ENCODE peak calls at places on chromosome 7, in eight cellular contexts. Q is tibial artery, I is AG10803, X is GM12878, S is endodermal cell, N is heart right ventricle, O is fibroblast of mammary gland, G is astrocyte of the cerebellum. R is an unnamed sample.

GRCh38 chr7:18626717-18627116 is 131.2 kb downstream of the HDAC9 start:
- DNase-seq in Q (no peak), I (no peak), X (no peak), S (no peak), N (no peak), O (no peak), G (no peak), R (no peak)

GRCh38 chr7:32059289-32060045 is 10.7 kb downstream of the PDE1C start:
- DNase-seq in Q (no peak), I (peak), X (no peak), S (peak), N (no peak), O (peak), G (no peak), R (no peak)

GRCh38 chr7:151489498-151489897 is 30.2 kb downstream of the RHEB start:
- DNase-seq in Q (no peak), I (no peak), X (no peak), S (no peak), N (no peak), O (no peak), G (no peak), R (no peak)

GRCh38 chr7:39510738-39511372 is 55.3 kb upstream of the YAE1 start:
- DNase-seq in Q (no peak), I (no peak), X (no peak), S (no peak), N (no peak), O (peak), G (no peak), R (no peak)

GRCh38 chr7:36279926-36280315 is 109.7 kb upstream of the ANLN start:
- DNase-seq in Q (no peak), I (no peak), X (no peak), S (no peak), N (no peak), O (no peak), G (no peak), R (no peak)

GRCh38 chr7:23470290-23471089 is at the start of gene IGF2BP3:
- DNase-seq in Q (no peak), I (peak), X (peak), S (peak), N (no peak), O (peak), G (peak), R (peak)

GRCh38 chr7:134777908-134778580 is 1.4 kb upstream of the CALD1 start:
- DNase-seq in Q (no peak), I (peak), X (no peak), S (no peak), N (no peak), O (peak), G (no peak), R (no peak)

GRCh38 chr7:46173526-46174191 is 252.6 kb upstream of the IGFBP3 start:
- DNase-seq in Q (no peak), I (peak), X (no peak), S (no peak), N (peak), O (no peak), G (no peak), R (no peak)

GRCh38 chr7:45089314-45089891 is 634 bp upstream of the NACAD start:
- DNase-seq in Q (no peak), I (peak), X (no peak), S (peak), N (peak), O (peak), G (no peak), R (peak)

GRCh38 chr7:120996333-120996982 is 7.9 kb downstream of the CPED1 start:
- DNase-seq in Q (peak), I (peak), X (no peak), S (no peak), N (peak), O (peak), G (peak), R (peak)

GRCh38 chr7:145978769-145979168 is 137.8 kb upstream of the CNTNAP2 start:
- DNase-seq in Q (no peak), I (no peak), X (no peak), S (no peak), N (no peak), O (no peak), G (no peak), R (no peak)

GRCh38 chr7:149240637-149241036 is 1.2 kb downstream of the ZNF212 start:
- DNase-seq in Q (no peak), I (no peak), X (no peak), S (no peak), N (no peak), O (no peak), G (no peak), R (no peak)
- H3K4me3 ChIP-seq in Q (peak), I (peak), X (peak), S (peak), N (peak), O (peak), G (peak), R (peak)

DNA sequence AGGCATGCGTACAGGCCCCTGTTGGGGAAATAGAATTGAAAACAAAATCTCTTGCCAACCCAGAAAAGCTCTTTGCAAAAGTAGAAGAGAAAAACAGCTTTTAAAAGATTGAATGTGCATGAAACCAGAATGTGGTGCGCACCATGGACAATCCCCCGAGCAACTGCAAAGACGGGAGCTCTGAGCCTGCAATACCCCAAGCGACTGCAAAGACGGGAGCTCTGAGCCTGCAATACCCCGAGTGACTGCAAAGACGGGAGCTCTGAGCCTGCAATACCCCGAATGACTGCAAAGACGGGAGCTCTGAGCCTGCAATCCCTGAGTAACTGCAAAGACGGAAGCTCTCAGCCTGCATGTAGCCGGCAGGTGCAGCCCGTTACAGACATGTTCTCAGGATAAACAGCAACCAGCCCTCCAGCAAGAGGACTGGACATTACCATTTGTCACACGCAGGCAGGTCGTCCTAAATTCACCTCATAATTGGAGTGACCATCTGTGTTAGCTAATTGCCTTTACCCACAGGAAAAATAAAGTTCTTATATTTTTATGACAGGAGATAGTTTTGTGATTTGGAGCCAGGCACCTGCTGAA is 6.2 kb downstream of the ZNF775 start:
- DNase-seq in Q (no peak), I (no peak), X (no peak), S (peak), N (no peak), O (no peak), G (no peak), R (no peak)
- TF ChIP-seq CTCF in Q (no peak), I (no peak), X (no peak), S (no peak), N (no peak), O (no peak), G (no peak), R (no peak)

GRCh38 chr7:117069379-117069778 is 116.1 kb downstream of the ST7 start:
- DNase-seq in Q (no peak), I (no peak), X (peak), S (no peak), N (no peak), O (no peak), G (no peak), R (no peak)

GRCh38 chr7:117071597-117071996 is 118.3 kb downstream of the ST7 start:
- DNase-seq in Q (no peak), I (no peak), X (no peak), S (no peak), N (no peak), O (no peak), G (no peak), R (no peak)

GRCh38 chr7:117067322-117067721 is 114.0 kb downstream of the ST7 start:
- DNase-seq in Q (no peak), I (no peak), X (no peak), S (no peak), N (no peak), O (no peak), G (no peak), R (no peak)

GRCh38 chr7:117066668-117067067 is 113.4 kb downstream of the ST7 start:
- DNase-seq in Q (no peak), I (no peak), X (no peak), S (no peak), N (no peak), O (no peak), G (no peak), R (no peak)

DNA sequence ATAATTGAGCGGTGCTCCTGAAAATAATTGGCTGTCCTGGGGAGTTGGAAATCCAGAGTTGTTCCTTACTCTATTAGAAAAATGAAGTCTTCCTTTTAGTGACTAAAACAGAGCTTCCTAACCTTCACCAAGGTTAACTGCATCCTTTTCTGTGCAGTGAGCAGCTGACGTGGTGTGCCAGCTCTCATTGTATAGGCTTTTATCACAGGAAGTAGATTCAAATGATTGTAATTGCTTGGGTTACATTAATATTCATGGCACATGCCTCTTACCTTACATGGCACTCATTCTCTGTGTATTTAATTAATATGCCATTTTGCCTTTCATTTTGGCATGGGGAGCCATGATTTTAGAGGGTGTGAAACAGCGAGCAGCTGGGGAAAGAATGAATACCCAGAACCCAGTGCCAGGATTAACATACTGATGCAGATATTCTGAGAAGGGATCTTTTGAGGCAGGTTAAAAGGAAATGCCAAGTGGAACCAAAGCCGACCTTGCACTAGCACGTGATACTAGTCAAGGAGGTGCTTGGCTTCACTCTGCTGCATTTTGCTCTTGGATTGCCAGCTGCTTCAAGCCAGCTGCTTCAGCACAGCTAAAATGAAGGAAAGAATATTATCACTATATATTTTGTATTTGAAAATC is 115.3 kb downstream of the ST7 start:
- DNase-seq in Q (no peak), I (no peak), X (no peak), S (no peak), N (no peak), O (no peak), G (no peak), R (no peak)
- H3K4me3 ChIP-seq in Q (peak), I (no peak), X (no peak), S (no peak), N (no peak), O (no peak), G (no peak), R (no peak)

GRCh38 chr7:116786791-116787443 is 75.5 kb upstream of the CAPZA2 start:
- DNase-seq in Q (no peak), I (no peak), X (peak), S (peak), N (peak), O (peak), G (no peak), R (peak)
- TF ChIP-seq CTCF in Q (no peak), I (peak), X (peak), S (peak), N (peak), O (peak), G (peak), R (peak)

GRCh38 chr7:42217548-42217947 is 19.5 kb downstream of the GLI3 start:
- DNase-seq in Q (no peak), I (peak), X (no peak), S (no peak), N (no peak), O (peak), G (no peak), R (no peak)
- H3K4me3 ChIP-seq in Q (no peak), I (no peak), X (no peak), S (no peak), N (no peak), O (no peak), G (no peak), R (no peak)

DNA sequence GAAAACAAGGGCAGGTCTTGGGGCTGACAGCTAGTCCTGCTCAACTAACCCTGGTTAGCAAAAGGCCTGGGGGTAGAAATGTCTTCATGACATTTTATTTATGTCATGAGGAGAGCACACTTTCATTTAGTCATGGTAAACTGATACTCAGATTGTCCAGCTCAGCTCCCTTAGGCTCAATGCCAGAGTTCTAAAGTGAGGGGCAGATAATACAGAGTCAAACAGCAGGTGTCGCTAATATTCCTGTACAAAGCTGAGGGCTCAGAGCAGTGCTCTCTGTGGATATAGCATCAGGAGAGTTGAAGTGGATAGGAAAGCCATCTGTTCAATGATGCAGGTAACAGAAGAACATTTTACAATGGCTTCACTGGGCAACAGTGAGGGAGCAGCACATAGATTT is 26.8 kb upstream of the CALCR start:
- DNase-seq in Q (no peak), I (no peak), X (no peak), S (no peak), N (no peak), O (peak), G (no peak), R (no peak)
- TF ChIP-seq CTCF in Q (no peak), I (no peak), X (no peak), S (peak), N (no peak), O (no peak), G (no peak), R (no peak)